ENCODE peak calls at places on chromosomes 5 and 9, in four cellular contexts. L is HepG2, J is H1, W is GM12878. O is an unnamed sample.

GRCh38 chr5:177609076-177610059 is 9.4 kb downstream of the B4GALT7 start:
- DNase-seq in L (no peak), J (no peak), W (no peak), O (no peak)

GRCh38 chr5:90909091-90909503 is 350.5 kb downstream of the ADGRV1 start:
- DNase-seq in L (peak; percentile 19), J (no peak), W (no peak), O (no peak)

GRCh38 chr5:106875591-106876297 is 795.0 kb downstream of the EFNA5 start:
- DNase-seq in L (peak; percentile 62), J (peak; percentile 25), W (no peak), O (peak; percentile 31)

GRCh38 chr9:35519697-35520403 is 29.9 kb downstream of the RUSC2 start:
- DNase-seq in L (no peak), J (no peak), W (no peak), O (no peak)

GRCh38 chr5:45410304-45410995 is 285.7 kb downstream of the HCN1 start:
- DNase-seq in L (no peak), J (no peak), W (no peak), O (no peak)

GRCh38 chr5:187617-188451 is 3.5 kb upstream of the LRRC14B start:
- DNase-seq in L (no peak), J (no peak), W (no peak), O (no peak)

GRCh38 chr5:28927559-28928326 is 1889.4 kb upstream of the CDH9 start:
- DNase-seq in L (no peak), J (peak; percentile 5), W (no peak), O (no peak)

GRCh38 chr5:159873680-159874079 is 42.6 kb upstream of the ADRA1B start:
- DNase-seq in L (no peak), J (no peak), W (no peak), O (no peak)

GRCh38 chr5:157670662-157671591 is at the start of gene C5orf52:
- DNase-seq in L (peak; percentile 47), J (no peak), W (peak; percentile 23), O (no peak)

GRCh38 chr5:99061299-99061698 is 132.5 kb upstream of the CHD1 start:
- DNase-seq in L (no peak), J (no peak), W (no peak), O (no peak)

DNA sequence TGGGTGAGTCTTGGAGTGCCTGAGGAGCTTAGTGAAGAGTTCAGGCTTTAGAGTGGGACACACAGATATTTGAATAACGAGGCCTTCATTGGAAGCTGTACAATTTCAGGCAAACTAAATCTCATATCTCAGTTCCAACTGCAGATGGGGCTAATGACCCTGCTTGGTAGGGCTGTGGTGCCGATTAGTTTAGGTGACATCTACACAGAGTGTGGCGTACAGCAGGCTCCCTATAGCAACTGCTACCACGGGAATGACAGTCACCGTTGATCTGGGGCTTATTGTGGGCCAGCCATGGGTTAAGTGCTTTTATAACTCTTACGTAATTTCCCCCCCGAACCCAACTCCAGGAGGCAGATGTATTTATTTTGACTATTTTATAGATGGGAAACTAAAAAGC is 70.8 kb downstream of the FAT2 start:
- DNase-seq in L (peak; percentile 9), J (no peak), W (no peak), O (no peak)
- TF ChIP-seq ATF3 in L (no peak), J (no peak), W (no peak), O (no peak)

GRCh38 chr9:127568618-127568970 is 43.5 kb upstream of the STXBP1 start:
- DNase-seq in L (no peak), J (no peak), W (no peak), O (no peak)

GRCh38 chr9:127569819-127570401 is 42.2 kb upstream of the STXBP1 start:
- DNase-seq in L (no peak), J (no peak), W (no peak), O (no peak)

GRCh38 chr9:127568971-127569818 is 42.9 kb upstream of the STXBP1 start:
- DNase-seq in L (peak; percentile 55), J (no peak), W (no peak), O (peak; percentile 86)

GRCh38 chr9:127572961-127573727 is 38.9 kb upstream of the STXBP1 start:
- DNase-seq in L (no peak), J (no peak), W (no peak), O (no peak)

DNA sequence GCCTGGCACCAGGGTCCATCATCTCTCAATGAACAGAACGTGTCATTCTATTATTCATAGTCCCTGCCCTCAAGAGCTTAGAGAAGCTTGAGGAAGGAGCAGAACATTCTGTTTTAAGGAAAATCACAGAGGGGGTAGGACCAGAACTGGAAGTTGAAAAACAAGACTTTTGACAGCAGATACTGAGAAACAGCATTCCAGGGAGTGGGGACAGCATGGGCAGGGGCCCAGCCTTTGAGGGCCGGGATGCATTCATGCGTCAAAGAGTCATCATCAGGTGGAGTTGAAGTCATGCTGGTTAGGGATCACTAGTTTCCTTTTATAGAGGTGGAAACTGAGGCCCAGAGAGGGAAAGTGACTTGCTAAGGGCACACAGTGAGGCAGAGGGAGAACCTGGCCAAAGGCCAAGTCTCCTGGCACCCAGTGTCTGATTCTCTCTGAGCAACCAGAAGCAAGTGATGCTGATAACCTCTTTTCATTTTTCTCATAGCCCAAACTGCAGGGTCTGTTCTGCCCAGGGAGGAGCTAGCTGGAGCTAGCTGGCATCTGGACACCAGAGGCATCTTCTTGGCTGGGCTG is 41.5 kb upstream of the STXBP1 start:
- DNase-seq in L (no peak), J (no peak), W (no peak), O (no peak)
- TF ChIP-seq HDAC2 in L (no peak), J (no peak), W (no peak), O (no peak)

GRCh38 chr5:163407034-163407652 is 30.3 kb upstream of the CCNG1 start:
- DNase-seq in L (no peak), J (no peak), W (peak; percentile 13), O (no peak)
- TF ChIP-seq ATF3 in L (no peak), J (no peak), W (no peak), O (no peak)

GRCh38 chr5:141868541-141868940 is 9.7 kb downstream of the PCDH1 start:
- DNase-seq in L (no peak), J (no peak), W (no peak), O (no peak)

GRCh38 chr5:141867651-141868050 is 10.6 kb downstream of the PCDH1 start:
- DNase-seq in L (no peak), J (no peak), W (no peak), O (no peak)

GRCh38 chr5:141869514-141869913 is 8.7 kb downstream of the PCDH1 start:
- DNase-seq in L (no peak), J (no peak), W (no peak), O (no peak)

GRCh38 chr5:141870226-141870625 is 8.0 kb downstream of the PCDH1 start:
- DNase-seq in L (no peak), J (no peak), W (no peak), O (no peak)

GRCh38 chr5:141869040-141869439 is 9.2 kb downstream of the PCDH1 start:
- DNase-seq in L (no peak), J (no peak), W (no peak), O (no peak)
- TF ChIP-seq HDAC2 in L (no peak), J (no peak), W (no peak), O (no peak)

GRCh38 chr9:102631559-102631958 is 363.6 kb upstream of the CYLC2 start:
- DNase-seq in L (peak; percentile 2), J (no peak), W (no peak), O (peak; percentile 4)
- TF ChIP-seq ATF3 in L (no peak), J (no peak), W (no peak), O (no peak)

GRCh38 chr9:136201174-136201573 is 3.8 kb downstream of the LHX3 start:
- DNase-seq in L (no peak), J (no peak), W (no peak), O (no peak)

GRCh38 chr9:136200424-136200823 is 4.5 kb downstream of the LHX3 start:
- DNase-seq in L (no peak), J (no peak), W (no peak), O (no peak)

GRCh38 chr9:136203406-136204085 is 1.4 kb downstream of the LHX3 start:
- DNase-seq in L (no peak), J (no peak), W (no peak), O (no peak)

GRCh38 chr9:136202449-136203405 is 2.2 kb downstream of the LHX3 start:
- DNase-seq in L (no peak), J (no peak), W (no peak), O (no peak)

DNA sequence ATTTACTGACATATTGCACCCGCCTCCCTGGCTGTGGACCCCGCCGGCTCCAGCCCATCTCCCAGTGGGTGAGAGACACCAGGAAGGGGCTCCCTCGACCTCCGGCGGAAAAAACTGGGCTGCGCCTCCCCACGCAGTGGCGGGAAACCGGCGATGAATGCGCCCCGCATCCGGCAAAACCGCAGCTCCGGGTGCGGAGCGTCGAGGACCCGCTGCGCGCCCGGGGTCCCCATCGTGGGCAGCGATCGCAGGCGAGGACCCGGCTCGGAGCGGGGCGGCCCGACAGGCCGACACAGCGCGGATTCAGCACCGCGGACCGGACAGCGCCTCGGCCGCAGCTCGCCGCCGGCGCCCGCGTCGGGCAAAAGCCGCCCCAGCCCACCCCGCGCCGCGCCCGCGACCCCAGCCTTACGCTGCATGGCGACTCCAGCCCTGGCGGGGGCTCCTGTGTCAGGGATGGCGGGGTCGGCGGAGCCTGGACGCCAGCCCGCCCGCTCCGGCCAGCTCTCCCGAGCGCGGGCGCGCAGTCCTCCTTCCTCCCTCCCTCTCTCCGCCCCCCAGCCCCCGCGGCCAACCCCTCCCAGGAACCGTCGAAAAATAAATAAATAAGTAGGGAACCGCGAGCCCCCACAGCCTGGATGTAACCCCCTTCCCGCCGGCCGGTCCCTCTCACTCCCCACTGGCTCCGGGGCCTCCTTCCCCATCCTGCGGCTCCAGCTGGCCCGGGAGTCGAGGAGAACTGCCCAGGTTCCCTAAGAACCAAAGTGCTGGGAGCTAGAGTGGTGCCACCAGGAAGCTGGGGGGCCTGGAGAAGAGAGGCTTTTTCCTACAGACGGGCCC is 3.1 kb downstream of the LHX3 start:
- DNase-seq in L (no peak), J (no peak), W (no peak), O (peak; percentile 70)
- TF ChIP-seq HDAC2 in L (no peak), J (peak; percentile 49), W (no peak), O (no peak)

DNA sequence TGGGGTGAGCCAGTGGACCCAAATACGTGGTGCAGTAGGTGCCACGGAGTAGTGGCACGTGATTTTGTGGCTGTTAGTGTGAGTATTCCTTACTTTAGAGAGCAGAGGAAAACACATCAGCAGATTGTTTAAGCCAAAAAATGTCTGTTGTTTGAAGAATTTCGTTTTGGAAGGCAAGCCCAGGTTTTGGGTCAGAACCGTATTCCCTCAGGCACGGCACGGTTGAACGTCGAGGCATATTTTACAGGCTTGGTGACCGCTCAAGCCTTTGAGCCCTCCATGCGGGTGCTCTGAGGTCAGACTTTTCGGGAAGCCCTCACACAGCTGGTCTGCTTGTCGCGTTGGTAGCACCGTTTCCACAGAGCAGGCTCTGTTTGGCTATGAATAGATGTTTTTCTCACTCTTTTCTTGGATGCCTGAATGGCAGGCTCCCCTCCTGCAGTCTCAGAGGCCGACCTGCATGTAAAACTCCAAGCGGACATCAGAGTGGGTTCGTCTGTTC is 27.2 kb downstream of the NEK6 start:
- DNase-seq in L (no peak), J (no peak), W (no peak), O (no peak)
- TF ChIP-seq ATF3 in L (no peak), J (no peak), W (no peak), O (no peak)

DNA sequence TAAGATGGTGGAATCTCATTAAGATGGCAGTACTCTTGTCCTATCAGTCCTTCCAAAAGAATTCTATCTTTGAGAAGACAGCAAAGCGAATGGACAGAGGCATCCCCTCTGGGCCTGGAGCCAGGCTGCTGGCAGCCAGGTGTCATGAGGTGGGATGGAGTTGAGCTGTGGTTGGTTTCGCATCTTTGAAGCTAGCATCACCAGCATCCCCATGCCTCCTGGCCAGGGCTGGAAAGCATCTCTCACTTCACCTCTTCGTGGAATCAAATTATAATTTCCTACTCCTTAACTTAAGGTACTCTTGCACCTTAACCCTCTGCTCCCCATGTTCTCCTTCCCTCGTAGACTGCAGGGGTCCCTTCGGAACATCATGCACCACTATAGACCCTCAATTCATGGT is 248.3 kb downstream of the GADD45G start:
- DNase-seq in L (no peak), J (no peak), W (no peak), O (no peak)
- TF ChIP-seq HDAC2 in L (no peak), J (no peak), W (no peak), O (no peak)

O was measured in K562.